ENCODE peak calls at places on chromosomes 13 and 19, in seven cellular contexts. R, S, X, O, V, C and D are unnamed samples.

GRCh38 chr19:5361407-5361806 is 20.8 kb upstream of the PTPRS start:
- DNase-seq in X (no peak), R (no peak), S (no peak), C (no peak), V (no peak), O (no peak), D (no peak)

GRCh38 chr13:41694902-41695301 is 237.6 kb downstream of the RGCC start:
- DNase-seq in V (peak), O (peak), S (no peak), C (peak), X (no peak), R (peak), D (peak)

GRCh38 chr19:5141278-5141925 is 172.5 kb downstream of the KDM4B start:
- DNase-seq in O (no peak), R (no peak), X (no peak), C (no peak), S (peak), V (peak), D (peak)

GRCh38 chr13:35471466-35472307 is 4.8 kb downstream of the MAB21L1 start:
- DNase-seq in S (no peak), C (no peak), O (no peak), V (no peak), R (no peak), X (no peak), D (no peak)

GRCh38 chr19:30091456-30091855 is 149.4 kb downstream of the URI1 start:
- DNase-seq in O (no peak), R (no peak), C (no peak), X (no peak), V (no peak), S (no peak), D (peak)

GRCh38 chr13:34810996-34811395 is 131.1 kb upstream of the NBEA start:
- DNase-seq in R (no peak), V (no peak), C (no peak), X (no peak), S (no peak), O (no peak), D (no peak)

GRCh38 chr13:106534844-106535551 is 464 bp downstream of the EFNB2 start:
- DNase-seq in S (peak), V (peak), O (no peak), R (peak), C (no peak), X (peak), D (peak)

GRCh38 chr13:74975122-74975521 is 506.8 kb downstream of the TBC1D4 start:
- DNase-seq in V (no peak), R (no peak), C (no peak), S (no peak), X (no peak), O (no peak), D (no peak)

GRCh38 chr19:48556163-48556562 is 4.2 kb downstream of the SULT2B1 start:
- DNase-seq in C (peak), X (no peak), O (no peak), R (no peak), S (no peak), V (peak), D (no peak)

GRCh38 chr13:109836629-109837607 is 50.5 kb upstream of the IRS2 start:
- DNase-seq in S (peak), C (no peak), O (no peak), X (no peak), R (no peak), V (no peak), D (no peak)

GRCh38 chr19:16920816-16921529 is 32.2 kb downstream of the F2RL3 start:
- DNase-seq in X (no peak), V (peak), C (no peak), O (no peak), S (no peak), R (no peak), D (no peak)

GRCh38 chr13:90238433-90238832 is 1109.1 kb upstream of the MIR17HG start:
- DNase-seq in S (no peak), O (no peak), V (peak), X (no peak), C (no peak), R (no peak), D (no peak)

GRCh38 chr19:46000497-46001246 is 5.4 kb downstream of the CCDC61 start:
- DNase-seq in C (no peak), O (no peak), X (peak), S (peak), R (no peak), V (no peak), D (peak)

GRCh38 chr13:91369432-91369831 is 21.9 kb downstream of the MIR17HG start:
- DNase-seq in V (peak), R (no peak), S (no peak), X (no peak), C (no peak), O (no peak), D (no peak)

GRCh38 chr19:33810821-33811220 is 14.2 kb downstream of the KCTD15 start:
- DNase-seq in R (no peak), V (no peak), C (no peak), O (no peak), S (no peak), X (no peak), D (peak)

GRCh38 chr13:75333103-75333502 is 148.9 kb downstream of the TBC1D4 start:
- DNase-seq in S (no peak), C (no peak), O (no peak), X (no peak), V (no peak), R (no peak), D (no peak)

GRCh38 chr19:45874620-45874966 is 10.5 kb downstream of the FOXA3 start:
- DNase-seq in O (no peak), S (no peak), X (no peak), C (no peak), R (no peak), V (no peak), D (no peak)

GRCh38 chr19:10549733-10550132 is 6.0 kb downstream of the ATG4D start:
- DNase-seq in X (no peak), O (no peak), V (no peak), S (no peak), C (no peak), R (no peak), D (no peak)

GRCh38 chr13:114234266-114234644 is 442 bp upstream of the CDC16 start:
- DNase-seq in X (no peak), O (no peak), R (no peak), S (no peak), V (no peak), C (no peak), D (no peak)

GRCh38 chr13:21069561-21070004 is 8.2 kb upstream of the LATS2 start:
- DNase-seq in X (no peak), V (peak), C (peak), R (peak), S (no peak), O (no peak), D (no peak)

GRCh38 chr19:55244004-55244680 is 14.7 kb downstream of the PPP6R1 start:
- DNase-seq in V (no peak), O (no peak), S (no peak), C (no peak), X (no peak), R (no peak), D (no peak)

GRCh38 chr19:35144600-35145436 is 1.8 kb downstream of the FXYD7 start:
- DNase-seq in C (peak), X (no peak), R (no peak), V (no peak), O (no peak), S (peak), D (no peak)

GRCh38 chr19:10086904-10087256 is 763 bp downstream of the SHFL start:
- DNase-seq in C (no peak), O (no peak), R (peak), X (no peak), S (peak), V (no peak), D (peak)

GRCh38 chr13:52879950-52880650 is 31.7 kb upstream of the PCDH8 start:
- DNase-seq in S (no peak), V (no peak), X (no peak), C (no peak), O (no peak), R (no peak), D (no peak)

GRCh38 chr13:93942016-93942415 is 537.5 kb downstream of the DCT start:
- DNase-seq in R (no peak), V (peak), X (no peak), C (no peak), O (no peak), S (no peak), D (no peak)

GRCh38 chr19:15251010-15251748 is 18.9 kb upstream of the EPHX3 start:
- DNase-seq in C (no peak), S (no peak), R (no peak), X (no peak), O (peak), V (peak), D (no peak)

GRCh38 chr19:1066748-1067340 is at the start of gene ARHGAP45:
- DNase-seq in C (no peak), X (peak), S (peak), R (no peak), V (no peak), O (no peak), D (no peak)

GRCh38 chr13:99797716-99798115 is 173.9 kb downstream of the ZIC5 start:
- DNase-seq in R (no peak), V (no peak), O (no peak), S (no peak), X (no peak), C (no peak), D (no peak)

GRCh38 chr13:101579291-101579802 is 126.9 kb downstream of the ITGBL1 start:
- DNase-seq in C (peak), R (no peak), V (peak), S (no peak), O (no peak), X (no peak), D (no peak)

GRCh38 chr19:48248081-48248833 is 7.5 kb downstream of the CARD8 start:
- DNase-seq in S (no peak), X (no peak), O (no peak), V (no peak), R (no peak), C (no peak), D (no peak)

GRCh38 chr13:26025196-26025595 is 26.6 kb downstream of the SHISA2 start:
- DNase-seq in C (no peak), S (no peak), X (no peak), R (no peak), V (no peak), O (no peak), D (no peak)

GRCh38 chr19:1066251-1066747 is 668 bp upstream of the ARHGAP45 start:
- DNase-seq in R (no peak), O (no peak), X (peak), V (no peak), S (peak), C (no peak), D (no peak)

GRCh38 chr19:56705939-56706338 is 34.4 kb upstream of the ZNF835 start:
- DNase-seq in V (no peak), C (no peak), O (no peak), R (no peak), S (no peak), X (no peak), D (no peak)

GRCh38 chr19:39082745-39083598 is 1.2 kb upstream of the ACP7 start:
- DNase-seq in O (no peak), C (no peak), V (no peak), X (no peak), S (no peak), R (no peak), D (no peak)

GRCh38 chr19:39084732-39085080 is 538 bp downstream of the ACP7 start:
- DNase-seq in X (no peak), C (no peak), S (no peak), O (no peak), V (no peak), R (no peak), D (no peak)

GRCh38 chr19:39085392-39085791 is 1.2 kb downstream of the ACP7 start:
- DNase-seq in R (no peak), V (no peak), S (no peak), C (no peak), X (no peak), O (no peak), D (no peak)

GRCh38 chr19:39083599-39083982 is 577 bp upstream of the ACP7 start:
- DNase-seq in C (no peak), R (no peak), O (no peak), X (no peak), V (no peak), S (no peak), D (no peak)

GRCh38 chr19:39083983-39084731 is at the start of gene ACP7:
- DNase-seq in S (no peak), C (no peak), O (no peak), X (no peak), V (no peak), R (no peak), D (peak)
- H3K4me3 ChIP-seq in S (no peak), C (peak), O (peak), X (peak), V (peak), R (no peak), D (peak)

DNA sequence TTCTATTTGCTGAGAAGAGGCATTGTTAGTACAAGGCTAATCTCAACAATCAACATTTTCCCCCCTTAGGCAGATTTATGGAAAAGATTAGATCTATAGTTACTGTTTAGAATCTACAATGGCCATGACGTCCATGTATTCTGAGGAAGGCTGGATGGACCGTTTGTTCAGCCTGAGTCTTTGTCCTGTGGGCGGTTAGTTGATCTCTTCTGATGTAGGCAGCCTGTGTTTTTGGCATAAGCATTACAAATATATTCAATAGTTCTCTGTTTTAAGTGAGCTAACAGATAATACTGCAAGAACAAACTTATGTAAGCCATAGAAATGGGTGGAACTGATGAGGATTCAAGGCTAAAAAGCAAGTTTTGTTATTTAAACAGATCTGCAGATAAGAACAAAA is 48.4 kb downstream of the FAM124A start:
- DNase-seq in O (no peak), V (no peak), S (no peak), C (no peak), R (no peak), X (no peak), D (no peak)
- TF ChIP-seq CTCF in O (no peak), V (no peak), S (no peak), C (no peak), R (no peak), X (no peak), D (no peak)

DNA sequence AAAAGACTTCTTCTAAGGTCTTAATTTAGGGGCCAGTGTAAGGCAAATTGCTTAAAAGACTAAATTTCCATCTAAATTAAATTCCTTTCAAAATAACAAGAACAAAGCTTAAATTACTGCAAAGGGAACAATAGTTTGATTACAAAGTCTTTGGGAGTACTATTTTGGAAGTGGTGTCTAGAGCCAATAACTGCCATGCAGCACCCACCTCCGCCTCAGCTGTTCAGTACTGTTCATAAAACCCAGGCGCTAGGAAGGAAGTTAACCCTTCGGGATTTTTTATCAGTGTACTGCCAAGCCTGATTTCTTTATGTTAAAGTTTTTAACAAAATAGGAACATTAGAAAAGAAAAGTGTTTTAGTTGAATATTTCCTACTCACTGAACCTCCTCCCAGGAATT is 210.1 kb downstream of the LIG4 start:
- DNase-seq in S (no peak), R (no peak), O (no peak), V (no peak), X (no peak), C (no peak), D (no peak)
- H3K4me3 ChIP-seq in S (no peak), R (no peak), O (no peak), V (no peak), X (no peak), C (no peak), D (no peak)

DNA sequence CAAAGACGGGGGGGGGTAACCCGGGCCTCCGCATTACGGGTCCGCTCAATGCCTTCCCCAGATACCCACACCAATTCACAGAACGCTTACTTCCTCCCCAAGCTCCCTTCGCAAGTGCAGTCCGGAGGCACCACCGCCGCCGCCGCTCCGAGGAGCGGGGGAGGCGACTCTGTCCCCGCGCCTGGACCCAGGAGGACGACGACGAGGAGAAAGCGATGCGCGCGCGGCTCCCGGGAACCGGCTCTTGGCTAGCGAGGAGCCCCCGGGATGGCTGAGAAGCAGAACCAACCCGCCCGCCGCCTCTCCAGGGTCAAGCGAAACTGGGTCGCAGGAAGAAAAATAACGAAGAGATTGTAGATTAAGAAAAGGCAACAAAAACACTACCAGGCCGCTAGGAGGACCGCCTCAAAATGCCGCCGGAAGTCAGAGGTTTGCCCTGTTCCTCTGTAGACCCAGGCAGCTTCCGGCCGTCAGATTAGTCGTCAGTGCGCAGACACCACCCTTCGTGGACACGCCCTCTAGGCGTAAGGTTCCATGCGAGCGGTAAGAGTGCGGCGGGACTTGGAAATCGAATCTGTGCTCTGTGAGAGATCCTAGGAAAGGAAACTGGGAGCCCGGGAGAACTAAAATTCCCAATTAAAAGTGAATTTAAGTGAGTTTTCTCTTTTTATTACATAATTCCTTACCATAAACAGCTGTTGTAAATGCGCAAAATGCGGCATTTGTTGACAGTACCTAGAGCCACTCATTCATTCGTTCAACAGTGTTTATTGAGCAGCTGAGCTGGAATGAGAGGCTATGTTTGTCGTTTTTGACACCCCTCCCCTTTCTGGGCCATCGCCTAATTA is at the start of gene ZC3H13:
- DNase-seq in C (peak), X (peak), R (peak), O (peak), V (peak), S (peak), D (peak)
- TF ChIP-seq CTCF in C (no peak), X (peak), R (peak), O (peak), V (peak), S (no peak), D (no peak)

DNA sequence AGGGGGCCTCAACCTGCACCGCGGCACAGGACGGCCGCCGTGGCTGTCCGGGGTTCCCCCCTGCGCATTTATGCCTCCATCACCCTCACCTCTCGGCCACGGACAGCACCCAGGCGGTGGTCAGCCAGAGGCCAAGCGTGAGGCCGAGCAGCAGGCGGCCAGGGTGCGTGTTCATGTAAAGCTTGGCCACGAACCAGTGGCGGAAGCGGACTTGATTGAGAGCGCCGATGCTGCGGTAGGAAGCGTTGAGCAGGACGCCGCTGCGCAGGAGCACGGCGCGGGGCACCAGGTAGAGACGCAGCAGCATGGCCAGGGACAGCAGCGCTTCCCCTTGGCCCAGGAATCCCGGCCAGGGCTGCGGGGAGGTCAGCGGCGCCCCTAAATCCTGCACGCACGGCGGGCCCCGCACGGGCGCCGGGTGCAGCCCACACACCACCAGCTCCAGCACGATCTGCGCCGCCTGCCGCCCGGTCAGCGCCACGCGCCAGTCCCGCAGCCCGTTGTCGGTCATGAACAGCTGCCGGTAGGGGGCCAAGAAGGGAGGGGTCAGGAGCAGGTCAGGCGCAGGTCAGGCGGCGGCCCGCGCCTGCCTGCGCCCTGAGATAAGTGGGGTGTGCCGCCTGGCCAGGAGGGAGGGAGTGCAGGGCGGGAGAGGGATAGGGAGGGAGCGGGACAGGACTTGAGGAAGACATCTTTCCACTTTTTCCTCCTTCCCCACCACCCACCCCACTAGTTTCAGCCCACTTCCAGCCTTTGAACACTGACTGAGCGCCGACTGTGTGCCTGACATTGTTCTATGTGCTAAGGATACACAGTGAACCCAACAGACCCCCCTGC is 6.5 kb downstream of the KCNN4 start:
- DNase-seq in S (peak), C (no peak), R (peak), X (peak), O (no peak), V (peak), D (peak)
- H3K4me3 ChIP-seq in S (no peak), C (no peak), R (peak), X (peak), O (peak), V (peak), D (no peak)

GRCh38 chr19:13099073-13099999 is 3.3 kb downstream of the LYL1 start:
- DNase-seq in X (peak), S (peak), O (no peak), V (peak), C (no peak), R (no peak), D (peak)

GRCh38 chr19:13102416-13102665 is 317 bp downstream of the LYL1 start:
- DNase-seq in X (no peak), V (peak), C (no peak), R (no peak), S (no peak), O (no peak), D (no peak)

GRCh38 chr19:13101590-13102415 is 855 bp downstream of the LYL1 start:
- DNase-seq in S (no peak), O (no peak), R (no peak), X (no peak), C (no peak), V (no peak), D (no peak)

GRCh38 chr19:13100031-13100588 is 2.5 kb downstream of the LYL1 start:
- DNase-seq in C (peak), R (no peak), V (peak), S (no peak), X (no peak), O (no peak), D (no peak)

GRCh38 chr19:13100871-13101589 is 1.6 kb downstream of the LYL1 start:
- DNase-seq in R (no peak), C (peak), V (no peak), O (no peak), S (peak), X (no peak), D (no peak)
- TF ChIP-seq CTCF in R (no peak), C (no peak), V (peak), O (no peak), S (no peak), X (peak), D (no peak)

GRCh38 chr13:72931311-72931710 is 127.5 kb upstream of the KLF5 start:
- DNase-seq in X (no peak), O (no peak), V (no peak), C (no peak), S (no peak), R (no peak), D (no peak)

GRCh38 chr13:72932250-72932649 is 126.6 kb upstream of the KLF5 start:
- DNase-seq in X (no peak), V (no peak), R (no peak), S (no peak), O (no peak), C (no peak), D (no peak)
- H3K4me3 ChIP-seq in X (no peak), V (no peak), R (no peak), S (no peak), O (no peak), C (no peak), D (no peak)

GRCh38 chr19:2428027-2428690 is 773 bp upstream of the TIMM13 start:
- DNase-seq in C (no peak), S (peak), X (peak), R (no peak), V (peak), O (no peak), D (peak)
- TF ChIP-seq CTCF in C (no peak), S (no peak), X (no peak), R (no peak), V (no peak), O (no peak), D (no peak)